ENCODE peak calls at places on chromosomes 12 and 14, in ten cellular contexts. One of them, this sample, is unnamed. For H3K4me1, the result is how much of the 10 kb centered on the place peaks cover.

GRCh38 chr12:116136340-116136739 is 141.2 kb downstream of the MED13L start:
- DNase-seq in A549: no peak
- DNase-seq in transverse colon: no peak
- DNase-seq in K562: no peak
- DNase-seq in ovary: no peak
- DNase-seq in SK-N-SH: no peak
- DNase-seq in HepG2: no peak
- DNase-seq in H1: no peak
- DNase-seq in sigmoid colon: no peak
- DNase-seq in stomach: no peak
- DNase-seq in this sample: no peak

GRCh38 chr12:31644536-31644935 is 15.0 kb upstream of the ETFBKMT start:
- DNase-seq in A549: no peak
- DNase-seq in transverse colon: no peak
- DNase-seq in K562: no peak
- DNase-seq in ovary: no peak
- DNase-seq in SK-N-SH: no peak
- DNase-seq in HepG2: no peak
- DNase-seq in H1: no peak
- DNase-seq in sigmoid colon: no peak
- DNase-seq in stomach: peak
- DNase-seq in this sample: no peak

GRCh38 chr14:61098711-61099110 is 117.7 kb downstream of the SLC38A6 start:
- DNase-seq in A549: no peak
- DNase-seq in transverse colon: no peak
- DNase-seq in K562: no peak
- DNase-seq in ovary: no peak
- DNase-seq in SK-N-SH: no peak
- DNase-seq in HepG2: no peak
- DNase-seq in H1: no peak
- DNase-seq in sigmoid colon: no peak
- DNase-seq in stomach: no peak
- DNase-seq in this sample: no peak

GRCh38 chr12:122995503-122996187 is 15.2 kb downstream of the ARL6IP4 start:
- DNase-seq in A549: no peak
- DNase-seq in transverse colon: no peak
- DNase-seq in K562: no peak
- DNase-seq in ovary: no peak
- DNase-seq in SK-N-SH: no peak
- DNase-seq in HepG2: no peak
- DNase-seq in H1: no peak
- DNase-seq in sigmoid colon: peak
- DNase-seq in stomach: no peak
- DNase-seq in this sample: no peak

GRCh38 chr14:56211124-56211523 is 92.9 kb downstream of the PELI2 start:
- DNase-seq in A549: no peak
- DNase-seq in transverse colon: no peak
- DNase-seq in K562: no peak
- DNase-seq in ovary: no peak
- DNase-seq in SK-N-SH: no peak
- DNase-seq in HepG2: no peak
- DNase-seq in H1: no peak
- DNase-seq in sigmoid colon: no peak
- DNase-seq in stomach: no peak
- DNase-seq in this sample: no peak

GRCh38 chr12:47797432-47797831 is 22.3 kb downstream of the HDAC7 start:
- DNase-seq in A549: no peak
- DNase-seq in transverse colon: peak
- DNase-seq in K562: no peak
- DNase-seq in ovary: no peak
- DNase-seq in SK-N-SH: peak
- DNase-seq in HepG2: no peak
- DNase-seq in H1: no peak
- DNase-seq in sigmoid colon: no peak
- DNase-seq in stomach: peak
- DNase-seq in this sample: no peak

GRCh38 chr14:73829526-73830431 is 21.9 kb upstream of the PTGR2 start:
- DNase-seq in A549: no peak
- DNase-seq in transverse colon: no peak
- DNase-seq in K562: peak
- DNase-seq in ovary: no peak
- DNase-seq in SK-N-SH: no peak
- DNase-seq in HepG2: peak
- DNase-seq in H1: no peak
- DNase-seq in sigmoid colon: no peak
- DNase-seq in stomach: no peak
- DNase-seq in this sample: no peak

GRCh38 chr14:37594238-37594915 is 672 bp downstream of the FOXA1 start:
- DNase-seq in A549: peak
- DNase-seq in transverse colon: peak
- DNase-seq in K562: peak
- DNase-seq in ovary: no peak
- DNase-seq in SK-N-SH: peak
- DNase-seq in HepG2: peak
- DNase-seq in H1: no peak
- DNase-seq in sigmoid colon: no peak
- DNase-seq in stomach: peak
- DNase-seq in this sample: peak

GRCh38 chr12:84502907-84503787 is 409.5 kb downstream of the SLC6A15 start:
- DNase-seq in A549: peak
- DNase-seq in transverse colon: peak
- DNase-seq in K562: peak
- DNase-seq in ovary: no peak
- DNase-seq in SK-N-SH: no peak
- DNase-seq in HepG2: peak
- DNase-seq in H1: no peak
- DNase-seq in sigmoid colon: no peak
- DNase-seq in stomach: peak
- DNase-seq in this sample: no peak

GRCh38 chr12:24592048-24592447 is 356.9 kb downstream of the BCAT1 start:
- DNase-seq in A549: no peak
- DNase-seq in transverse colon: no peak
- DNase-seq in K562: no peak
- DNase-seq in ovary: no peak
- DNase-seq in SK-N-SH: no peak
- DNase-seq in HepG2: no peak
- DNase-seq in H1: no peak
- DNase-seq in sigmoid colon: no peak
- DNase-seq in stomach: no peak
- DNase-seq in this sample: no peak

GRCh38 chr14:29681308-29681707 is 246.3 kb downstream of the PRKD1 start:
- DNase-seq in A549: no peak
- DNase-seq in transverse colon: no peak
- DNase-seq in K562: no peak
- DNase-seq in ovary: no peak
- DNase-seq in SK-N-SH: no peak
- DNase-seq in HepG2: no peak
- DNase-seq in H1: no peak
- DNase-seq in sigmoid colon: no peak
- DNase-seq in stomach: no peak
- DNase-seq in this sample: no peak
- H3K4me1 ChIP-seq in A549: under half
- H3K4me1 ChIP-seq in transverse colon: under half
- H3K4me1 ChIP-seq in K562: under half
- H3K4me1 ChIP-seq in ovary: under half
- H3K4me1 ChIP-seq in SK-N-SH: under half
- H3K4me1 ChIP-seq in HepG2: under half
- H3K4me1 ChIP-seq in H1: under half
- H3K4me1 ChIP-seq in sigmoid colon: under half
- H3K4me1 ChIP-seq in stomach: under half
- H3K4me1 ChIP-seq in this sample: under half

GRCh38 chr14:36130186-36130585 is 46.3 kb downstream of the PTCSC3 start:
- DNase-seq in A549: no peak
- DNase-seq in transverse colon: no peak
- DNase-seq in K562: no peak
- DNase-seq in ovary: no peak
- DNase-seq in SK-N-SH: no peak
- DNase-seq in HepG2: no peak
- DNase-seq in H1: no peak
- DNase-seq in sigmoid colon: no peak
- DNase-seq in stomach: no peak
- DNase-seq in this sample: no peak
- TF ChIP-seq EP300 in A549: no peak
- TF ChIP-seq EP300 in transverse colon: no peak
- TF ChIP-seq EP300 in K562: no peak
- TF ChIP-seq EP300 in ovary: no peak
- TF ChIP-seq EP300 in SK-N-SH: no peak
- TF ChIP-seq EP300 in HepG2: no peak
- TF ChIP-seq EP300 in H1: no peak
- TF ChIP-seq EP300 in sigmoid colon: no peak
- TF ChIP-seq EP300 in stomach: no peak
- TF ChIP-seq EP300 in this sample: no peak

GRCh38 chr14:102593841-102594170 is 1.4 kb downstream of the RCOR1 start:
- DNase-seq in A549: no peak
- DNase-seq in transverse colon: no peak
- DNase-seq in K562: no peak
- DNase-seq in ovary: no peak
- DNase-seq in SK-N-SH: no peak
- DNase-seq in HepG2: no peak
- DNase-seq in H1: no peak
- DNase-seq in sigmoid colon: no peak
- DNase-seq in stomach: no peak
- DNase-seq in this sample: no peak
- TF ChIP-seq CTCF in A549: no peak
- TF ChIP-seq CTCF in transverse colon: no peak
- TF ChIP-seq CTCF in K562: no peak
- TF ChIP-seq CTCF in ovary: no peak
- TF ChIP-seq CTCF in SK-N-SH: no peak
- TF ChIP-seq CTCF in HepG2: no peak
- TF ChIP-seq CTCF in H1: no peak
- TF ChIP-seq CTCF in sigmoid colon: no peak
- TF ChIP-seq CTCF in stomach: no peak
- TF ChIP-seq CTCF in this sample: no peak

GRCh38 chr14:32564591-32564990 is 235.5 kb downstream of the AKAP6 start:
- DNase-seq in A549: no peak
- DNase-seq in transverse colon: no peak
- DNase-seq in K562: no peak
- DNase-seq in ovary: no peak
- DNase-seq in SK-N-SH: no peak
- DNase-seq in HepG2: no peak
- DNase-seq in H1: no peak
- DNase-seq in sigmoid colon: no peak
- DNase-seq in stomach: no peak
- DNase-seq in this sample: no peak

GRCh38 chr14:32559595-32559994 is 230.5 kb downstream of the AKAP6 start:
- DNase-seq in A549: no peak
- DNase-seq in transverse colon: no peak
- DNase-seq in K562: no peak
- DNase-seq in ovary: no peak
- DNase-seq in SK-N-SH: no peak
- DNase-seq in HepG2: no peak
- DNase-seq in H1: no peak
- DNase-seq in sigmoid colon: no peak
- DNase-seq in stomach: no peak
- DNase-seq in this sample: no peak

GRCh38 chr14:32561520-32561919 is 232.4 kb downstream of the AKAP6 start:
- DNase-seq in A549: no peak
- DNase-seq in transverse colon: no peak
- DNase-seq in K562: no peak
- DNase-seq in ovary: no peak
- DNase-seq in SK-N-SH: no peak
- DNase-seq in HepG2: no peak
- DNase-seq in H1: no peak
- DNase-seq in sigmoid colon: peak
- DNase-seq in stomach: no peak
- DNase-seq in this sample: no peak

GRCh38 chr14:32560213-32560857 is 231.2 kb downstream of the AKAP6 start:
- DNase-seq in A549: peak
- DNase-seq in transverse colon: peak
- DNase-seq in K562: peak
- DNase-seq in ovary: peak
- DNase-seq in SK-N-SH: peak
- DNase-seq in HepG2: peak
- DNase-seq in H1: no peak
- DNase-seq in sigmoid colon: peak
- DNase-seq in stomach: peak
- DNase-seq in this sample: peak

DNA sequence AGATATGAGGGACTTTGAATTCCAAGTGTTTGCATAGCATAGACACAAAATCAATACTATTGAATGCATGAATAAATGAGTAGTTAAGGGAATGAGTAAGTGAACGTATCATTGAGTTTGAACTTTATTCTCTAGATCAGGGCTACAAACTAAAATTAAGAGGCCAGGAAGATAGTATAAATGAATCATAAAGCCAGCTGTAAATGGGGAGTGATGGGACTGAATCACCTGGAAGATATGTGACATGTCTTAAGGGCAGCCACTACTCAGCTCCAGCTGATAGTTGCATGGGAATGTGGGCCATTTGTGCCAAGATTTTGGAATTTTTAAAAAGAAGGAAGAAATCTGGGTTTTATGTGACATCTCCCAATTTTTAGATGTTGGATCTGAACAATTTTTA is 229.9 kb downstream of the AKAP6 start:
- DNase-seq in A549: no peak
- DNase-seq in transverse colon: no peak
- DNase-seq in K562: no peak
- DNase-seq in ovary: no peak
- DNase-seq in SK-N-SH: no peak
- DNase-seq in HepG2: no peak
- DNase-seq in H1: no peak
- DNase-seq in sigmoid colon: no peak
- DNase-seq in stomach: no peak
- DNase-seq in this sample: no peak
- H3K4me1 ChIP-seq in A549: under half
- H3K4me1 ChIP-seq in transverse colon: under half
- H3K4me1 ChIP-seq in K562: under half
- H3K4me1 ChIP-seq in ovary: under half
- H3K4me1 ChIP-seq in SK-N-SH: under half
- H3K4me1 ChIP-seq in HepG2: under half
- H3K4me1 ChIP-seq in H1: under half
- H3K4me1 ChIP-seq in sigmoid colon: under half
- H3K4me1 ChIP-seq in stomach: under half
- H3K4me1 ChIP-seq in this sample: under half